ENCODE peak calls at places on chromosomes 16 and 17, in four cellular contexts. K is IMR-90; G is NCI-H1105; W is activated T-helper 1 cell treated with anti-CD3 and anti-CD28 coated beads, Interleukin-2, amount 50 U/mL, for 16 hours. Y is an unnamed sample.

GRCh38 chr16:58329147-58329546 is 34.3 kb upstream of the PRSS54 start:
- DNase-seq in K (peak), G (no peak), W (no peak), Y (no peak)

GRCh38 chr16:2056681-2057407 is 9.1 kb downstream of the TSC2 start:
- DNase-seq in G (no peak), K (no peak), W (no peak), Y (no peak)

GRCh38 chr17:40355123-40355803 is 9.3 kb downstream of the GJD3 start:
- DNase-seq in G (peak), W (peak), K (peak), Y (peak)

GRCh38 chr17:21513012-21513570 is 136.9 kb downstream of the KCNJ12 start:
- DNase-seq in K (peak), G (peak), W (peak), Y (peak)

GRCh38 chr17:70100983-70101382 is 26.0 kb downstream of the KCNJ16 start:
- DNase-seq in W (no peak), G (no peak), K (no peak), Y (no peak)

GRCh38 chr16:15434425-15435215 is at the start of gene BMERB1:
- DNase-seq in W (peak), K (peak), G (peak), Y (peak)

GRCh38 chr16:55470533-55471371 is 8.2 kb upstream of the MMP2 start:
- DNase-seq in W (no peak), K (no peak), G (no peak), Y (no peak)

GRCh38 chr16:11435576-11435975 is 90.3 kb downstream of the RMI2 start:
- DNase-seq in K (no peak), G (no peak), W (no peak), Y (no peak)

GRCh38 chr17:32111141-32111771 is 31.0 kb upstream of the RHOT1 start:
- DNase-seq in G (no peak), K (peak), W (no peak), Y (peak)

GRCh38 chr17:3794890-3795757 is 5.9 kb downstream of the ITGAE start:
- DNase-seq in W (peak), K (peak), G (no peak), Y (no peak)

GRCh38 chr17:61386251-61386650 is 13.4 kb upstream of the TBX2 start:
- DNase-seq in G (no peak), W (no peak), K (no peak), Y (no peak)

GRCh38 chr16:47036201-47036600 is 62.7 kb upstream of the DNAJA2 start:
- DNase-seq in K (no peak), W (no peak), G (no peak), Y (no peak)

GRCh38 chr17:76879691-76880090 is 11.5 kb downstream of the MGAT5B start:
- DNase-seq in W (no peak), K (peak), G (no peak), Y (no peak)

GRCh38 chr17:78342438-78343098 is 17.3 kb downstream of the SOCS3 start:
- DNase-seq in G (no peak), K (peak), W (no peak), Y (no peak)

GRCh38 chr16:69711115-69711740 is 15.1 kb downstream of the NQO1 start:
- DNase-seq in K (peak), W (no peak), G (no peak), Y (no peak)

GRCh38 chr16:82157836-82158235 is 12.2 kb downstream of the MPHOSPH6 start:
- DNase-seq in W (no peak), K (no peak), G (no peak), Y (no peak)

GRCh38 chr17:39261286-39261685 is 35.5 kb upstream of the STAC2 start:
- DNase-seq in W (no peak), K (no peak), G (no peak), Y (no peak)

GRCh38 chr17:41520821-41521521 is 2.3 kb upstream of the KRT15 start:
- DNase-seq in K (no peak), W (no peak), G (peak), Y (no peak)

Y was measured in NCI-H2227 treated with DMSO at 0.1 percent for 48 hours.